ENCODE peak calls at places on chromosomes 16 and 17, in five cellular contexts. S is lower leg skin, Y is uterus, U is OCI-LY7, C is left ventricle myocardium inferior. R is an unnamed sample.
A peak's percentile ranks its signal among the peaks of the same experiment; 100 is the strongest.

GRCh38 chr17:78364436-78365281 is 4.8 kb upstream of the SOCS3 start:
- DNase-seq in Y (no peak), C (no peak), U (no peak), S (no peak), R (no peak)

GRCh38 chr17:50042211-50042610 is 13.7 kb upstream of the ITGA3 start:
- DNase-seq in C (no peak), U (no peak), Y (no peak), S (no peak), R (no peak)

GRCh38 chr16:53913082-53913870 is 209.3 kb downstream of the FTO start:
- DNase-seq in S (no peak), Y (peak; percentile 66), C (no peak), U (no peak), R (peak; percentile 32)

GRCh38 chr17:31688704-31689103 is 170.3 kb downstream of the COPRS start:
- DNase-seq in S (no peak), U (no peak), Y (no peak), C (no peak), R (no peak)

GRCh38 chr17:11264183-11264871 is 23.3 kb downstream of the SHISA6 start:
- DNase-seq in C (no peak), S (no peak), Y (no peak), U (peak; percentile 9), R (no peak)

GRCh38 chr17:65473363-65473762 is 88.1 kb downstream of the AXIN2 start:
- DNase-seq in S (no peak), C (no peak), U (no peak), Y (no peak), R (no peak)

GRCh38 chr17:8941520-8941919 is 24.0 kb downstream of the PIK3R5 start:
- DNase-seq in S (no peak), C (no peak), U (no peak), Y (no peak), R (no peak)

GRCh38 chr16:21163576-21163975 is 5.1 kb downstream of the LDAF1 start:
- DNase-seq in C (no peak), S (no peak), U (no peak), Y (no peak), R (no peak)

GRCh38 chr17:58320163-58320558 is 8.4 kb downstream of the TSPOAP1 start:
- DNase-seq in C (no peak), S (no peak), U (no peak), Y (no peak), R (no peak)

GRCh38 chr17:82042649-82043048 is 5.2 kb upstream of the DCXR start:
- DNase-seq in Y (no peak), C (no peak), S (no peak), U (no peak), R (no peak)

DNA sequence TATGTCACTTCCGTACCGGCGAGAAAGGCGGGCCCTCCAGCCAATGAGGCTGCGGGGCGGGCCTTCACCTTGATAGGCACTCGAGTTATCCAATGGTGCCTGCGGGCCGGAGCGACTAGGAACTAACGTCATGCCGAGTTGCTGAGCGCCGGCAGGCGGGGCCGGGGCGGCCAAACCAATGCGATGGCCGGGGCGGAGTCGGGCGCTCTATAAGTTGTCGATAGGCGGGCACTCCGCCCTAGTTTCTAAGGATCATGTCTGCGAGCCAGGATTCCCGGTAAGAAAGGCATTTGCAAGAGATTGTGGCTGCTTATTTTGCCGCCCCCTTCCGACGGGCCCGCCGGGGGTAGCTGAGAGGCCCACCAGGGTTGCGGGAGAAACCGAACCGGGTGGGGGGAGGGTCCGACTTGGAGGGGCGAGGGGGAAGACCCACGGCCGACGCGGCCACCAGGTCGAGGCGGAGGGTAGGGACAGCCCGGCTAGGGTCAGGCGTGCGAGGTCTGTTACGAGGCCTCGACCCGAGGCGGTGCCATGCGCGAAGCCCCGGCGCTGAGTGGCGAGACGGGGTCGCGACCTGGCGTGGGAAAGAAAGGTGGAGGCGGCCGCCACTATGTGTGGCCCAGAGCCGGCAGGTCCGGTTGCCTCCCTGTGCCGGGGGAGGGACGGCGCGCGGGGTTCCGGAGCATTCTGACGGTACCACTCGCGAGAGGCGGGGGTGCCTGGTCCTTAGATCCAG is 6.7 kb upstream of the CD68 start:
- DNase-seq in C (peak; percentile 99), S (peak; percentile 100), U (peak; percentile 99), Y (peak; percentile 99), R (peak; percentile 98)
- TF ChIP-seq CTCF in C (peak; percentile 9), S (no peak), U (no peak), Y (no peak), R (no peak)

GRCh38 chr17:69058165-69058564 is 2.6 kb downstream of the ABCA9 start:
- DNase-seq in U (no peak), C (no peak), Y (no peak), S (no peak), R (no peak)
- TF ChIP-seq CTCF in U (peak; percentile 64), C (no peak), Y (no peak), S (no peak), R (no peak)

DNA sequence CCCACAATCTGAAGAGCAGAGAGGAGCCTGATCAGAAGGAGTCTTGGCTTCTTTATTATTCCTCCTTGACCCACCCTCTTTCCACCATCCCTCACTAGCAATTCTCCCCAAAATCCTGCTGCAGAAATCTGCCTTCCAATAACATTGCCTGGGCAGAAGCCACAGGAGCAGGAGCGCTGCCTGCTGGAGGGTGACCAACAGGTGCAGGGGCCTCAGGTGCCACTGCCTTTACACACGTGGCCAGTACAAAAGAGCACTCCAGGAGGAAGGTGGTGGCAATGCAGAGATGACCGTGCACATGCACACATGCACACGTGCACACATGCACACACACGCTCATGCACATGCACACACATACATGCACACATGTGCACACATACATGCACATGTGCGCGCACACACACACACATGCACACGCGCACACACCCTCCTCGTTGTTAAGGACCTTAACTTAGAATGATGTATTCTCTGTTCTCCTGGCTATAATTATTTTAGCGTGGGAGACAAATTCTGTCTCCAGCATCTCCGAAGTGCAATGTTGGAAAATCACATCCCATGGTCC is 12.8 kb downstream of the RBFOX3 start:
- DNase-seq in S (no peak), U (no peak), C (no peak), Y (no peak), R (no peak)
- TF ChIP-seq CTCF in S (no peak), U (no peak), C (no peak), Y (no peak), R (no peak)

GRCh38 chr16:16183562-16183961 is 39.7 kb downstream of the ABCC6 start:
- DNase-seq in Y (no peak), U (peak; percentile 21), S (no peak), C (no peak), R (no peak)
- TF ChIP-seq CTCF in Y (no peak), U (peak; percentile 69), S (no peak), C (no peak), R (no peak)

GRCh38 chr16:7025616-7026190 is 306.9 kb upstream of the RBFOX1 start:
- DNase-seq in C (peak; percentile 58), U (peak; percentile 57), Y (peak; percentile 14), S (peak; percentile 90), R (peak; percentile 42)
- TF ChIP-seq CTCF in C (peak; percentile 75), U (peak; percentile 83), Y (no peak), S (no peak), R (no peak)

GRCh38 chr16:10671729-10672128 is 23.0 kb downstream of the TEKT5 start:
- DNase-seq in S (no peak), Y (no peak), C (no peak), U (no peak), R (no peak)

GRCh38 chr16:10669791-10670190 is 24.9 kb downstream of the TEKT5 start:
- DNase-seq in S (no peak), C (no peak), U (no peak), Y (no peak), R (no peak)

GRCh38 chr16:10665166-10665565 is 29.6 kb downstream of the TEKT5 start:
- DNase-seq in U (no peak), S (no peak), Y (no peak), C (no peak), R (no peak)

GRCh38 chr16:10667239-10667638 is 27.5 kb downstream of the TEKT5 start:
- DNase-seq in U (no peak), S (no peak), Y (no peak), C (no peak), R (no peak)

DNA sequence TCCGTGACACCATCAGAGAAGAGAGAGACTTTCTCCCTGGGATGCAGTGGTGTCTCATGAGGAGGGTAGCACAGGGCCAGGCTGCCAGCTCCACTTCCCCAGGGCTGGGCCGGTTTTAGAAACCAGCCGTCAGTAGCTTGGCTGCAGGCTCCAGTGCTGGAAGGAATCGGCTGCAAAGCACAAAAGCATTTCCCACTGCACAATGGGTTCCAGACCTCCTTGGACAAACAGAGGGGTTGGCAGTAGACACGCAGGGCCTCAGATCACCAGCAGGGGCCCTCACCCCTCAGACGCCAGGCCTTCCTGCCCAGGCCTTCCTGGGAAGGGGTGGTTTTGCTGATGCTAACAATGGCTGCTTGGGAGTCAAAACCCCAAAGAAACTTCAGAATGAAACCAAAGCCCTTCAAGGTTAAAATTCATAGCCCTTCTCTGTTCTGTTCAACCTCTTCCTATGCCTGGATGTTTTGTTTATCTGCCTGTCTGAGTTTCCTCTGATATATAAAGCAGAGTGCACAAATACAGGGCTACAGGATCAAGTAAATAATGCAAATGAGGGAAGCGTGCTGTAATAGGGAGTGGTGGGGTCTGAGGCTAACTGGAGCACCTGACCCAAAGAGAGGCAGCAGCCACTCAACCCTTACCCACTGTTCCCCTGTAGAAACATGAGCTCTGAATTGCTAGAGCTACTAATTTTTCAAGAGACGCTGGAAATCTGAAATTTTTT is 26.2 kb downstream of the TEKT5 start:
- DNase-seq in C (no peak), Y (no peak), U (peak; percentile 21), S (no peak), R (no peak)
- TF ChIP-seq CTCF in C (peak; percentile 63), Y (no peak), U (peak; percentile 72), S (no peak), R (no peak)

GRCh38 chr17:77126519-77126918 is 14.2 kb upstream of the SEC14L1 start:
- DNase-seq in Y (no peak), C (no peak), S (peak; percentile 87), U (no peak), R (no peak)
- TF ChIP-seq CTCF in Y (no peak), C (no peak), S (no peak), U (no peak), R (no peak)

GRCh38 chr16:65697061-65697460 is 575.2 kb upstream of the CDH11 start:
- DNase-seq in C (no peak), S (no peak), Y (no peak), U (no peak), R (no peak)
- TF ChIP-seq CTCF in C (no peak), S (no peak), Y (no peak), U (peak; percentile 31), R (no peak)

GRCh38 chr16:2278272-2278608 is 10.3 kb upstream of the RNPS1 start:
- DNase-seq in C (no peak), S (no peak), Y (no peak), U (peak; percentile 34), R (no peak)
- TF ChIP-seq CTCF in C (no peak), S (no peak), Y (no peak), U (peak; percentile 59), R (no peak)